ENCODE peak calls at places on chromosomes 3 and 15, in ten cellular contexts. P, C, W, R, Y, H, N, F, M and O are unnamed samples.

GRCh38 chr15:78855746-78856145 is 16.9 kb upstream of the MORF4L1 start:
- DNase-seq in W (no peak), C (no peak), N (peak; percentile 67), F (no peak), R (no peak), P (peak; percentile 63), H (peak; percentile 24), Y (no peak), M (no peak), O (no peak)

GRCh38 chr3:139574026-139574947 is 34.7 kb upstream of the RBP1 start:
- DNase-seq in M (peak; percentile 34), C (no peak), Y (no peak), N (peak; percentile 8), P (no peak), W (no peak), F (no peak), H (no peak), R (no peak), O (no peak)

GRCh38 chr15:44157679-44158078 is 37.4 kb downstream of the FRMD5 start:
- DNase-seq in R (no peak), M (no peak), H (peak; percentile 93), P (peak; percentile 93), Y (no peak), W (peak; percentile 96), F (no peak), N (peak; percentile 93), C (peak; percentile 16), O (peak; percentile 86)

GRCh38 chr15:44861439-44861910 is 95.0 kb upstream of the TERB2 start:
- DNase-seq in P (no peak), M (no peak), C (no peak), F (no peak), H (no peak), R (no peak), W (no peak), N (no peak), Y (no peak), O (no peak)

GRCh38 chr3:78967061-78967460 is 800.7 kb downstream of the ROBO1 start:
- DNase-seq in C (no peak), F (no peak), R (no peak), Y (no peak), W (no peak), M (no peak), H (no peak), N (no peak), P (no peak), O (no peak)

GRCh38 chr15:39285663-39286062 is 295.2 kb upstream of the THBS1 start:
- DNase-seq in N (no peak), R (no peak), H (no peak), P (no peak), C (no peak), M (no peak), F (no peak), W (no peak), Y (no peak), O (no peak)

GRCh38 chr3:52429779-52430415 is 15.0 kb downstream of the SEMA3G start:
- DNase-seq in F (no peak), R (no peak), H (no peak), N (no peak), C (no peak), P (no peak), W (peak; percentile 18), Y (no peak), M (no peak), O (no peak)

GRCh38 chr3:184229424-184230080 is at the start of gene VWA5B2:
- DNase-seq in Y (peak; percentile 71), M (no peak), H (peak; percentile 54), W (peak; percentile 42), P (peak; percentile 8), C (peak; percentile 80), F (peak; percentile 72), N (no peak), R (peak; percentile 80), O (peak; percentile 85)

GRCh38 chr3:55541456-55541855 is 54.4 kb upstream of the WNT5A start:
- DNase-seq in N (no peak), C (no peak), H (no peak), M (no peak), R (no peak), W (no peak), Y (no peak), F (no peak), P (no peak), O (no peak)

GRCh38 chr3:40992023-40992422 is 207.3 kb upstream of the CTNNB1 start:
- DNase-seq in P (peak; percentile 94), C (no peak), F (no peak), H (no peak), W (no peak), N (no peak), M (no peak), R (no peak), Y (no peak), O (no peak)

GRCh38 chr15:40870716-40871115 is 3.3 kb downstream of the RHOV start:
- DNase-seq in C (no peak), M (no peak), N (no peak), W (no peak), Y (no peak), F (no peak), R (no peak), P (no peak), H (no peak), O (no peak)

GRCh38 chr15:90306560-90306959 is 41.1 kb downstream of the NGRN start:
- DNase-seq in W (no peak), P (no peak), Y (no peak), R (peak; percentile 9), M (peak; percentile 72), H (no peak), F (no peak), N (no peak), C (no peak), O (no peak)

GRCh38 chr15:101620645-101621044 is 31.5 kb downstream of the TM2D3 start:
- DNase-seq in H (no peak), C (no peak), R (no peak), W (no peak), F (no peak), P (no peak), N (no peak), M (peak; percentile 23), Y (no peak), O (no peak)

GRCh38 chr15:77633913-77634265 is 1.2 kb upstream of the LINGO1 start:
- DNase-seq in Y (no peak), R (no peak), C (no peak), M (no peak), H (no peak), N (no peak), F (no peak), W (no peak), P (no peak), O (no peak)

GRCh38 chr3:53238881-53239280 is 16.9 kb downstream of the TKT start:
- DNase-seq in Y (no peak), H (no peak), P (peak; percentile 9), M (no peak), N (no peak), W (peak; percentile 67), R (no peak), C (no peak), F (no peak), O (no peak)